ENCODE peak calls at places on chromosomes 11 and 22, in ten cellular contexts. C is coronary artery, Y is A549, P is sciatic nerve, Z is midbrain, E is fibroblast of lung, B is heart left ventricle, I is AG04450, N is HFFc6, D is endothelial cell. W is an unnamed sample.

GRCh38 chr22:49710746-49711145 is 116.9 kb downstream of the BRD1 start:
- DNase-seq in C (no peak), Y (no peak), P (peak), Z (no peak), E (no peak), B (no peak), I (no peak), N (no peak), D (no peak), W (no peak)

GRCh38 chr11:72075109-72075508 is 5.2 kb downstream of the NUMA1 start:
- DNase-seq in C (no peak), Y (no peak), P (no peak), Z (peak), E (no peak), B (no peak), I (no peak), N (no peak), D (no peak), W (no peak)

GRCh38 chr11:1218256-1218787 is 4.5 kb upstream of the MUC5B start:
- DNase-seq in C (no peak), Y (no peak), P (peak), Z (no peak), E (no peak), B (no peak), I (no peak), N (no peak), D (no peak), W (no peak)

GRCh38 chr11:100072131-100072530 is 615.0 kb upstream of the ARHGAP42 start:
- DNase-seq in C (no peak), Y (no peak), P (no peak), Z (no peak), E (no peak), B (no peak), I (no peak), N (no peak), D (no peak), W (no peak)

GRCh38 chr22:35641494-35642120 is 6.6 kb upstream of the APOL6 start:
- DNase-seq in C (peak), Y (no peak), P (no peak), Z (no peak), E (no peak), B (no peak), I (no peak), N (no peak), D (no peak), W (no peak)

GRCh38 chr22:45478108-45478771 is 24.4 kb upstream of the FBLN1 start:
- DNase-seq in C (no peak), Y (peak), P (peak), Z (no peak), E (peak), B (no peak), I (peak), N (peak), D (no peak), W (no peak)

GRCh38 chr22:48476599-48476998 is 1351.1 kb downstream of the BRD1 start:
- DNase-seq in C (peak), Y (no peak), P (peak), Z (no peak), E (no peak), B (no peak), I (no peak), N (no peak), D (no peak), W (no peak)

GRCh38 chr11:279966-280761 is 2.0 kb downstream of the NLRP6 start:
- DNase-seq in C (no peak), Y (no peak), P (peak), Z (no peak), E (no peak), B (peak), I (no peak), N (no peak), D (peak), W (peak)

GRCh38 chr22:47098121-47098520 is 335.7 kb downstream of the TBC1D22A start:
- DNase-seq in C (no peak), Y (no peak), P (no peak), Z (no peak), E (no peak), B (no peak), I (no peak), N (no peak), D (no peak), W (no peak)

GRCh38 chr11:125916683-125917337 is 12.5 kb downstream of the DDX25 start:
- DNase-seq in C (no peak), Y (no peak), P (no peak), Z (no peak), E (no peak), B (no peak), I (no peak), N (no peak), D (no peak), W (no peak)

GRCh38 chr11:31828217-31828616 is 17.1 kb upstream of the PAX6 start:
- DNase-seq in C (no peak), Y (no peak), P (no peak), Z (no peak), E (no peak), B (no peak), I (no peak), N (no peak), D (no peak), W (no peak)

GRCh38 chr22:38850941-38851849 is 7.4 kb upstream of the NPTXR start:
- DNase-seq in C (no peak), Y (peak), P (no peak), Z (no peak), E (peak), B (no peak), I (peak), N (peak), D (no peak), W (no peak)

GRCh38 chr11:35347921-35348331 is 71.4 kb downstream of the SLC1A2 start:
- DNase-seq in C (no peak), Y (no peak), P (no peak), Z (no peak), E (peak), B (no peak), I (peak), N (peak), D (no peak), W (no peak)

GRCh38 chr22:47328550-47329243 is 566.2 kb downstream of the TBC1D22A start:
- DNase-seq in C (no peak), Y (peak), P (no peak), Z (no peak), E (peak), B (no peak), I (peak), N (peak), D (no peak), W (no peak)

GRCh38 chr22:49633010-49633324 is 194.7 kb downstream of the BRD1 start:
- DNase-seq in C (no peak), Y (no peak), P (no peak), Z (no peak), E (no peak), B (no peak), I (no peak), N (no peak), D (no peak), W (no peak)

GRCh38 chr11:65185166-65185565 is 3.4 kb downstream of the CAPN1 start:
- DNase-seq in C (no peak), Y (no peak), P (peak), Z (no peak), E (no peak), B (no peak), I (no peak), N (no peak), D (no peak), W (no peak)

GRCh38 chr11:5605849-5606248 is 9.4 kb downstream of the TRIM6 start:
- DNase-seq in C (no peak), Y (no peak), P (no peak), Z (no peak), E (peak), B (no peak), I (peak), N (peak), D (no peak), W (no peak)

GRCh38 chr22:45769569-45770210 is 98.1 kb downstream of the ATXN10 start:
- DNase-seq in C (no peak), Y (no peak), P (no peak), Z (no peak), E (peak), B (no peak), I (no peak), N (no peak), D (no peak), W (no peak)

GRCh38 chr11:23278121-23278520 is 417.8 kb upstream of the CCDC179 start:
- DNase-seq in C (no peak), Y (no peak), P (no peak), Z (no peak), E (peak), B (no peak), I (peak), N (peak), D (no peak), W (no peak)

GRCh38 chr22:49656291-49656851 is 171.3 kb downstream of the BRD1 start:
- DNase-seq in C (no peak), Y (no peak), P (no peak), Z (no peak), E (no peak), B (no peak), I (no peak), N (no peak), D (no peak), W (no peak)

GRCh38 chr22:20439556-20439927 is 1.9 kb upstream of the SCARF2 start:
- DNase-seq in C (no peak), Y (no peak), P (no peak), Z (no peak), E (no peak), B (no peak), I (no peak), N (no peak), D (no peak), W (no peak)

GRCh38 chr22:34800265-34800664 is 265.7 kb upstream of the ISX start:
- DNase-seq in C (no peak), Y (no peak), P (no peak), Z (no peak), E (no peak), B (peak), I (no peak), N (no peak), D (no peak), W (no peak)

GRCh38 chr11:110587972-110588371 is 124.3 kb downstream of the ARHGAP20 start:
- DNase-seq in C (no peak), Y (no peak), P (no peak), Z (no peak), E (peak), B (no peak), I (no peak), N (no peak), D (no peak), W (no peak)

GRCh38 chr11:84193706-84194105 is 907.5 kb upstream of the CCDC90B start:
- DNase-seq in C (no peak), Y (no peak), P (no peak), Z (no peak), E (no peak), B (no peak), I (no peak), N (no peak), D (no peak), W (no peak)

GRCh38 chr22:26970809-26971394 is 313.5 kb downstream of the MIAT start:
- DNase-seq in C (no peak), Y (no peak), P (no peak), Z (no peak), E (no peak), B (no peak), I (no peak), N (no peak), D (no peak), W (no peak)

GRCh38 chr11:64124147-64124546 is 41.8 kb downstream of the MACROD1 start:
- DNase-seq in C (no peak), Y (no peak), P (no peak), Z (no peak), E (no peak), B (no peak), I (no peak), N (no peak), D (no peak), W (no peak)

GRCh38 chr11:97525273-97525672 is 1135.5 kb downstream of the JRKL start:
- DNase-seq in C (no peak), Y (no peak), P (no peak), Z (no peak), E (no peak), B (no peak), I (no peak), N (no peak), D (no peak), W (no peak)

GRCh38 chr22:46561435-46561905 is 24.1 kb upstream of the CELSR1 start:
- DNase-seq in C (no peak), Y (peak), P (no peak), Z (no peak), E (no peak), B (no peak), I (no peak), N (no peak), D (no peak), W (no peak)

GRCh38 chr11:11709447-11710239 is 87.8 kb upstream of the GALNT18 start:
- DNase-seq in C (no peak), Y (no peak), P (no peak), Z (no peak), E (no peak), B (no peak), I (no peak), N (no peak), D (no peak), W (no peak)

GRCh38 chr11:17846852-17847453 is 112.4 kb downstream of the KCNC1 start:
- DNase-seq in C (no peak), Y (no peak), P (no peak), Z (peak), E (peak), B (peak), I (no peak), N (no peak), D (peak), W (no peak)

GRCh38 chr11:40877981-40878380 is 581.5 kb downstream of the LRRC4C start:
- DNase-seq in C (no peak), Y (no peak), P (no peak), Z (no peak), E (no peak), B (no peak), I (no peak), N (no peak), D (no peak), W (no peak)

GRCh38 chr22:45768490-45768889 is 96.9 kb downstream of the ATXN10 start:
- DNase-seq in C (no peak), Y (no peak), P (no peak), Z (no peak), E (no peak), B (no peak), I (no peak), N (no peak), D (no peak), W (no peak)

GRCh38 chr11:2089536-2090165 is 49.5 kb downstream of the IGF2 start:
- DNase-seq in C (no peak), Y (peak), P (no peak), Z (no peak), E (peak), B (no peak), I (no peak), N (peak), D (no peak), W (no peak)

GRCh38 chr11:46529086-46529905 is 64.5 kb downstream of the AMBRA1 start:
- DNase-seq in C (no peak), Y (peak), P (peak), Z (peak), E (peak), B (peak), I (no peak), N (peak), D (peak), W (peak)

GRCh38 chr11:9849384-9849783 is 185.5 kb downstream of the SWAP70 start:
- DNase-seq in C (no peak), Y (no peak), P (no peak), Z (peak), E (no peak), B (no peak), I (no peak), N (no peak), D (no peak), W (no peak)

GRCh38 chr11:100984668-100985067 is 144.9 kb downstream of the PGR start:
- DNase-seq in C (no peak), Y (no peak), P (no peak), Z (no peak), E (no peak), B (no peak), I (no peak), N (no peak), D (no peak), W (no peak)

GRCh38 chr11:117668291-117668690 is 128.7 kb downstream of the DSCAML1 start:
- DNase-seq in C (no peak), Y (no peak), P (no peak), Z (no peak), E (no peak), B (no peak), I (no peak), N (no peak), D (no peak), W (no peak)

GRCh38 chr11:1060885-1061616 is 13.6 kb upstream of the MUC2 start:
- DNase-seq in C (no peak), Y (peak), P (peak), Z (no peak), E (peak), B (no peak), I (no peak), N (peak), D (no peak), W (no peak)

GRCh38 chr11:120316880-120317688 is 8.0 kb upstream of the TLCD5 start:
- DNase-seq in C (peak), Y (no peak), P (no peak), Z (no peak), E (peak), B (peak), I (no peak), N (no peak), D (no peak), W (no peak)

W was measured in T-cell.